ENCODE peak calls at places on chromosomes 6 and 20, in nine cellular contexts. W is kidney glomerular epithelial cell, U is cardiac muscle cell, E is anterior cingulate cortex, Y is psoas muscle, P is NCI-H510A treated with DMSO at 0.1 percent for 48 hours, L is endothelial cell of umbilical vein, I is Right ventricle myocardium inferior, M is fibroblast of mammary gland. A is an unnamed sample.

GRCh38 chr6:32825966-32826365 is 9.2 kb upstream of the HLA-DOB start:
- DNase-seq in L (peak), P (no peak), W (peak), Y (no peak), M (peak), U (peak), I (no peak), E (no peak), A (no peak)

GRCh38 chr6:169895000-169895759 is 143.8 kb downstream of the ERMARD start:
- DNase-seq in Y (no peak), W (no peak), P (no peak), E (no peak), U (no peak), M (no peak), L (no peak), I (no peak), A (no peak)

GRCh38 chr20:44336086-44336485 is 757 bp upstream of the R3HDML start:
- DNase-seq in L (no peak), M (no peak), E (no peak), U (peak), W (no peak), Y (no peak), P (no peak), I (no peak), A (no peak)

GRCh38 chr20:49631856-49632418 is 64.0 kb upstream of the PTGIS start:
- DNase-seq in E (no peak), L (no peak), U (no peak), I (no peak), Y (no peak), W (no peak), P (no peak), M (no peak), A (no peak)

GRCh38 chr6:369559-370431 is 21.8 kb upstream of the IRF4 start:
- DNase-seq in L (no peak), U (no peak), I (peak), M (no peak), E (no peak), Y (no peak), W (no peak), P (no peak), A (no peak)

GRCh38 chr6:80272988-80273387 is 166.5 kb downstream of the BCKDHB start:
- DNase-seq in P (no peak), U (no peak), Y (no peak), E (no peak), W (no peak), I (no peak), L (no peak), M (no peak), A (no peak)

GRCh38 chr20:48861444-48861843 is 33.6 kb upstream of the PREX1 start:
- DNase-seq in M (no peak), E (no peak), Y (no peak), I (no peak), L (no peak), W (no peak), P (no peak), U (no peak), A (no peak)

GRCh38 chr6:106082735-106083398 is 3.3 kb upstream of the PRDM1 start:
- DNase-seq in Y (no peak), W (no peak), E (no peak), L (no peak), U (no peak), P (no peak), I (no peak), M (peak), A (no peak)

GRCh38 chr20:7523288-7523687 is 417.0 kb downstream of the HAO1 start:
- DNase-seq in I (no peak), L (no peak), M (no peak), W (no peak), U (no peak), Y (no peak), P (no peak), E (no peak), A (no peak)

GRCh38 chr6:134267917-134268361 is 50.0 kb downstream of the SGK1 start:
- DNase-seq in P (peak), L (no peak), U (no peak), I (no peak), E (no peak), Y (no peak), W (no peak), M (no peak), A (no peak)

GRCh38 chr6:21189721-21190120 is 403.8 kb upstream of the SOX4 start:
- DNase-seq in U (no peak), E (no peak), W (no peak), L (no peak), Y (no peak), P (no peak), M (no peak), I (no peak), A (no peak)

GRCh38 chr6:163951990-163952389 is 537.5 kb downstream of the QKI start:
- DNase-seq in I (no peak), M (no peak), Y (no peak), U (no peak), W (no peak), E (no peak), P (no peak), L (no peak), A (no peak)

GRCh38 chr6:31497595-31498476 is at the start of gene MICB:
- DNase-seq in P (peak), W (peak), I (peak), U (peak), E (no peak), L (peak), Y (peak), M (peak), A (peak)

GRCh38 chr6:40978687-40979289 is 60.2 kb downstream of the UNC5CL start:
- DNase-seq in Y (no peak), L (no peak), P (no peak), M (no peak), I (peak), E (no peak), U (no peak), W (no peak), A (no peak)

GRCh38 chr6:33820784-33821183 is 17.0 kb upstream of the MLN start:
- DNase-seq in U (no peak), Y (no peak), M (no peak), I (no peak), E (no peak), W (no peak), P (no peak), L (no peak), A (no peak)

GRCh38 chr6:31049518-31049917 is 39.2 kb downstream of the MUC22 start:
- DNase-seq in P (no peak), L (no peak), W (no peak), I (no peak), U (no peak), Y (no peak), E (no peak), M (peak), A (no peak)

GRCh38 chr20:14507711-14508110 is 170.3 kb upstream of the FLRT3 start:
- DNase-seq in P (no peak), I (no peak), E (no peak), U (no peak), M (no peak), W (no peak), L (no peak), Y (no peak), A (no peak)

GRCh38 chr6:31525553-31525931 is 3.2 kb upstream of the MCCD1 start:
- DNase-seq in I (no peak), P (no peak), E (no peak), U (no peak), M (no peak), W (no peak), L (no peak), Y (no peak), A (no peak)

GRCh38 chr20:43379239-43379917 is 78.3 kb upstream of the SRSF6 start:
- DNase-seq in W (peak), U (no peak), E (no peak), M (peak), I (no peak), P (no peak), L (no peak), Y (no peak), A (no peak)

GRCh38 chr6:99415446-99415845 is 9.7 kb downstream of the PNISR start:
- DNase-seq in W (no peak), I (no peak), E (no peak), U (no peak), M (no peak), L (no peak), P (no peak), Y (no peak), A (no peak)

GRCh38 chr6:15061176-15061575 is 184.7 kb upstream of the JARID2 start:
- DNase-seq in U (no peak), I (no peak), M (no peak), W (no peak), E (no peak), P (no peak), Y (no peak), L (no peak), A (peak)

GRCh38 chr6:139982652-139983051 is 608.2 kb upstream of the CITED2 start:
- DNase-seq in U (no peak), Y (no peak), I (no peak), W (peak), P (no peak), M (peak), L (peak), E (no peak), A (no peak)

GRCh38 chr6:18141805-18142590 is 12.9 kb downstream of the TPMT start:
- DNase-seq in W (no peak), E (no peak), M (no peak), P (peak), U (no peak), I (no peak), L (no peak), Y (no peak), A (no peak)

GRCh38 chr20:3068986-3069900 is 2.2 kb upstream of the OXT start:
- DNase-seq in W (no peak), Y (no peak), U (no peak), I (no peak), P (peak), L (no peak), M (peak), E (no peak), A (no peak)

GRCh38 chr6:144559865-144560603 is 274.9 kb downstream of the UTRN start:
- DNase-seq in Y (no peak), I (no peak), W (peak), M (no peak), L (peak), U (no peak), P (no peak), E (no peak), A (no peak)

GRCh38 chr6:26554669-26555504 is 16.7 kb downstream of the HMGN4 start:
- DNase-seq in U (no peak), P (peak), E (no peak), Y (peak), I (no peak), W (peak), M (peak), L (peak), A (peak)

GRCh38 chr6:63465750-63466149 is 106.5 kb upstream of the LOC128125822 start:
- DNase-seq in P (no peak), M (no peak), E (no peak), I (no peak), L (no peak), U (no peak), Y (no peak), W (no peak), A (no peak)

GRCh38 chr20:46367967-46368901 is 38.2 kb downstream of the ELMO2 start:
- DNase-seq in U (no peak), E (no peak), W (peak), P (no peak), I (no peak), M (no peak), L (no peak), Y (no peak), A (no peak)

GRCh38 chr6:152057832-152058498 is 250.5 kb downstream of the ESR1 start:
- DNase-seq in Y (no peak), E (no peak), L (no peak), U (no peak), M (no peak), P (no peak), W (no peak), I (no peak), A (no peak)